ENCODE peak calls at places on chromosomes 3 and 15, in five cellular contexts. I is A549, B is SK-N-SH, D is IMR-90, C is PC-3. Y is an unnamed sample.
A peak's percentile ranks its signal among the peaks of the same experiment; 100 is the strongest.

GRCh38 chr3:136093771-136094170 is 102.4 kb downstream of the MSL2 start:
- DNase-seq in I (no peak), B (no peak), D (no peak), C (no peak), Y (no peak)

GRCh38 chr15:73752817-73753214 is 335 bp downstream of the INSYN1 start:
- DNase-seq in I (peak; percentile 15), B (peak; percentile 85), D (no peak), C (no peak), Y (no peak)

GRCh38 chr3:169624533-169624972 is 39.0 kb downstream of the MECOM start:
- DNase-seq in I (no peak), B (peak; percentile 30), D (no peak), C (peak; percentile 44), Y (no peak)

GRCh38 chr3:167885277-167885676 is 149.8 kb downstream of the SERPINI1 start:
- DNase-seq in I (no peak), B (no peak), D (no peak), C (no peak), Y (no peak)

GRCh38 chr15:43093026-43093425 is 12.8 kb downstream of the UBR1 start:
- DNase-seq in I (no peak), B (no peak), D (peak; percentile 85), C (no peak), Y (no peak)

GRCh38 chr3:169618894-169619792 is 44.4 kb downstream of the MECOM start:
- DNase-seq in I (no peak), B (no peak), D (no peak), C (no peak), Y (no peak)

GRCh38 chr3:32428092-32429068 is 36.7 kb downstream of the CMTM7 start:
- DNase-seq in I (no peak), B (no peak), D (no peak), C (no peak), Y (no peak)

GRCh38 chr3:108333951-108334350 is 37.6 kb downstream of the HHLA2 start:
- DNase-seq in I (no peak), B (no peak), D (no peak), C (no peak), Y (no peak)

GRCh38 chr15:99450896-99451358 is 114.9 kb upstream of the MEF2A start:
- DNase-seq in I (no peak), B (no peak), D (no peak), C (no peak), Y (peak; percentile 52)

GRCh38 chr3:149216195-149216869 is 5.3 kb downstream of the CP start:
- DNase-seq in I (no peak), B (peak; percentile 39), D (no peak), C (no peak), Y (no peak)

GRCh38 chr3:20079621-20080020 is 39.4 kb downstream of the KAT2B start:
- DNase-seq in I (no peak), B (no peak), D (no peak), C (no peak), Y (no peak)

GRCh38 chr3:66819993-66820501 is 178.1 kb upstream of the KBTBD8 start:
- DNase-seq in I (no peak), B (no peak), D (no peak), C (no peak), Y (no peak)

GRCh38 chr3:100869787-100870186 is 123.4 kb downstream of the ABI3BP start:
- DNase-seq in I (no peak), B (no peak), D (peak; percentile 29), C (no peak), Y (no peak)

GRCh38 chr3:45224824-45225464 is 1.1 kb downstream of the TMEM158 start:
- DNase-seq in I (peak; percentile 50), B (peak; percentile 95), D (peak; percentile 78), C (peak; percentile 73), Y (no peak)

GRCh38 chr3:128491900-128492352 is 1.1 kb downstream of the GATA2 start:
- DNase-seq in I (no peak), B (no peak), D (no peak), C (no peak), Y (no peak)

GRCh38 chr3:197356275-197356674 is 57.9 kb upstream of the DLG1 start:
- DNase-seq in I (no peak), B (no peak), D (no peak), C (no peak), Y (no peak)

GRCh38 chr3:109926376-109926775 is 589.0 kb upstream of the DPPA4 start:
- DNase-seq in I (no peak), B (no peak), D (no peak), C (peak; percentile 10), Y (peak; percentile 31)

GRCh38 chr15:48695835-48696573 is 50.5 kb upstream of the FBN1 start:
- DNase-seq in I (no peak), B (no peak), D (no peak), C (no peak), Y (no peak)

GRCh38 chr3:99498544-99499234 is 139.7 kb upstream of the COL8A1 start:
- DNase-seq in I (no peak), B (no peak), D (peak; percentile 25), C (no peak), Y (no peak)

GRCh38 chr3:173983353-173983752 is 585.8 kb downstream of the NLGN1 start:
- DNase-seq in I (no peak), B (no peak), D (peak; percentile 78), C (no peak), Y (no peak)

GRCh38 chr15:42270551-42270950 is 2.5 kb upstream of the GANC start:
- DNase-seq in I (no peak), B (no peak), D (no peak), C (peak; percentile 65), Y (no peak)

DNA sequence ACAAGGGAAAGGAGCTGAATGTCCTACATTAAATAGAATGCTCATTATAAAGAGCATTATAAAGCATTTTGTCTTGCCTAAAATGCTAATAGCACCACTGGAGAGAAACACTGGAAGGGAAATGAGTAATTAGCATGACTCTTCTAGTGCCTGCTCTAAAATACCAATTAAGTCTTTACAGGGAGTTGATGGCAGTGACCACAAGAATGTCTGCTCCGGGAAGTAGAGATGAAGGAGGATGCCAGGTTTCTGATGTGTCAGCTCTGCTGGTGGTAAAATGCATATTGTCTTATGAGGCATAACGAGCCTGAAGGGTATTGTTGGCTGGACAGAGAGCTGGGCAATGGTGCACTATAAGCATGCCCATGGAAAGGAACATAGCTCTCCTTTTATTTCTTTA is 49.5 kb downstream of the MYLK start:
- DNase-seq in I (no peak), B (no peak), D (peak; percentile 90), C (peak; percentile 89), Y (peak; percentile 80)
- H3K27ac ChIP-seq in I (no peak overlapping the region), B (peak overlapping the region; percentile 85), D (peak overlapping the region; percentile 74), C (no peak overlapping the region), Y (no peak overlapping the region)

GRCh38 chr15:35514759-35515158 is 31.2 kb downstream of the DPH6 start:
- DNase-seq in I (no peak), B (no peak), D (peak; percentile 33), C (no peak), Y (no peak)
- H3K4me2 ChIP-seq in I (no peak overlapping the region), B (peak overlapping the region; percentile 36), D (no peak overlapping the region), C (no peak overlapping the region), Y (no peak overlapping the region)

GRCh38 chr3:119637679-119638525 is 22.5 kb downstream of the POPDC2 start:
- DNase-seq in I (no peak), B (peak; percentile 45), D (peak; percentile 89), C (peak; percentile 90), Y (peak; percentile 14)
- H3K27ac ChIP-seq in I (peak overlapping the region; percentile 78), B (peak overlapping the region; percentile 99), D (peak overlapping the region; percentile 100), C (peak overlapping the region; percentile 70), Y (peak overlapping the region; percentile 51)

GRCh38 chr3:183553263-183554026 is 2.1 kb downstream of the KLHL6 start:
- DNase-seq in I (no peak), B (peak; percentile 70), D (no peak), C (no peak), Y (no peak)

GRCh38 chr3:183555541-183556081 is at the start of gene KLHL6:
- DNase-seq in I (no peak), B (no peak), D (no peak), C (no peak), Y (no peak)

GRCh38 chr3:183548262-183548769 is 7.2 kb downstream of the KLHL6 start:
- DNase-seq in I (peak; percentile 46), B (peak; percentile 34), D (peak; percentile 72), C (peak; percentile 48), Y (peak; percentile 75)

GRCh38 chr3:183554377-183554776 is 1.1 kb downstream of the KLHL6 start:
- DNase-seq in I (no peak), B (no peak), D (no peak), C (no peak), Y (no peak)

DNA sequence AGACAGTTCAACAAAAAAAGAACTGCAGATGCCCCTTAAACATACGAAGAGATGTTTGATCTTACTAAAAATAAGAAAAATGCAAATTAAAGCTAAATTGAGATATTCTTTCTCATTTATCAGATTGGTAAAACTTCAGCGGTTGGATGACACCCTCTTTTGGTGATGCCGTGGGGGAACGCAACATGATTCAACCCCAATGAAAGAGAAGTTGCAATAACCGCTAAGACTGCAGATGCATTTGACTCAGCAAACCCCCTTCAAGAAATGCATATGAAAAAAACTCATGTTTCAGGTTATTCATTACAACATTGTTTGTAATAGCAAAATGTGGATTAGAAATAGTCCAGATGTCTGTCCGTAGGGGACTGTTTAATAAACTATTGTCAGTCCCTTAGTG is 3.6 kb downstream of the KLHL6 start:
- DNase-seq in I (no peak), B (no peak), D (no peak), C (no peak), Y (no peak)
- H3K4me2 ChIP-seq in I (no peak overlapping the region), B (no peak overlapping the region), D (no peak overlapping the region), C (no peak overlapping the region), Y (no peak overlapping the region)

GRCh38 chr15:34355241-34355640 is 11.8 kb downstream of the LPCAT4 start:
- DNase-seq in I (no peak), B (no peak), D (no peak), C (no peak), Y (no peak)
- H3K27ac ChIP-seq in I (no peak overlapping the region), B (no peak overlapping the region), D (no peak overlapping the region), C (no peak overlapping the region), Y (no peak overlapping the region)

DNA sequence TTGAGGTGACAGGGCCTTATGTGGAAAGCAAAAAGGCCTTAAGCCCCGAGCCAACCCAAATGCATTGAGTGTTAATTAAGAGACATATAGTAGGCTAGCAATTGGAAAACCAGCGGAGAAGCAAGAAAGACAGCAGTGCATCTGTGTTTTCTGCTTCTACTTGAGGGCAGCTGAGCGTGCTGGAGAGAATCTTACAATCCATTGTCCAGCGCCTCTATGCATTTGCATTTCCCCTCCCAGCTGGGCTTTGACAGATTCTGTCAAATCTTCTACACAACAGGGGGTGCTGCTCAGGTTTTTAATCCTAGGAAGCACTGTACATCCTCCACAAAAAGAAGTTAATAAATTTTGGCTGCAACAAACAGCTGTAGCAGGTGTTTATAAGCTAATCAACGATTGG is 23.9 kb downstream of the SSR3 start:
- DNase-seq in I (no peak), B (no peak), D (no peak), C (no peak), Y (no peak)
- H3K4me2 ChIP-seq in I (no peak overlapping the region), B (no peak overlapping the region), D (no peak overlapping the region), C (no peak overlapping the region), Y (no peak overlapping the region)

DNA sequence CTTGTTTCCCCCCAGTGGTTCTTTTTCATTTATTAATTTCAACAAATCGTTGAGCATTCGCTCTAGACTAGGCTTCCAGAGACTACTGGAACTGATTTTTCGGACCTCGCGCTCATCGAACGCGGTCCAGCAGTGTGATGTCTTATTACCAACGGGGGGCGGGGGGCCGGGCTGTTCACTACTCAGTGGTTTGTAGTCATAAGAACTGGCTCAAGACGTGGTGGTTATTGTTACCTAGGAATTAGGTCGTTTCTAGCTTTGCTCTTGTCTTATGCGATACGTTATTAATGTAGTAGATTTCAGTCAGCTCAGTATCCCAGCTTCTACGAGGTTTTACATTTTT is 855 bp downstream of the RBM5 start:
- DNase-seq in I (peak; percentile 15), B (no peak), D (peak; percentile 21), C (no peak), Y (no peak)
- H3K27ac ChIP-seq in I (peak overlapping the region; percentile 99), B (peak overlapping the region; percentile 83), D (peak overlapping the region; percentile 95), C (peak overlapping the region; percentile 85), Y (no peak overlapping the region)

Y was measured in PC-9.